ENCODE peak calls at places on chromosomes 2 and 18, in nine cellular contexts. D, E, Y, H, Q, G, A, J and L are unnamed samples.

GRCh38 chr18:68504441-68505221 is 210.3 kb downstream of the TMX3 start:
- DNase-seq in D (no peak), E (no peak), Y (no peak), H (no peak), Q (no peak), G (no peak), A (no peak), J (no peak), L (no peak)

GRCh38 chr2:176419591-176420071 is 150.4 kb downstream of the MTX2 start:
- DNase-seq in D (no peak), E (no peak), Y (peak; percentile 19), H (no peak), Q (no peak), G (peak; percentile 34), A (no peak), J (no peak), L (no peak)

GRCh38 chr2:177489719-177490301 is 97.2 kb downstream of the AGPS start:
- DNase-seq in D (no peak), E (no peak), Y (peak; percentile 58), H (peak; percentile 30), Q (no peak), G (peak; percentile 10), A (no peak), J (peak; percentile 51), L (peak; percentile 5)

GRCh38 chr2:3485166-3485565 is 34.2 kb downstream of the ADI1 start:
- DNase-seq in D (peak; percentile 43), E (no peak), Y (no peak), H (no peak), Q (no peak), G (no peak), A (no peak), J (no peak), L (no peak)

GRCh38 chr18:25076980-25077780 is 274.8 kb downstream of the ZNF521 start:
- DNase-seq in D (no peak), E (no peak), Y (no peak), H (no peak), Q (no peak), G (no peak), A (no peak), J (no peak), L (no peak)

GRCh38 chr2:111186933-111187332 is 66.2 kb downstream of the BCL2L11 start:
- DNase-seq in D (no peak), E (no peak), Y (no peak), H (no peak), Q (no peak), G (no peak), A (no peak), J (no peak), L (no peak)

GRCh38 chr2:221447310-221447709 is 124.8 kb downstream of the EPHA4 start:
- DNase-seq in D (no peak), E (no peak), Y (no peak), H (no peak), Q (no peak), G (no peak), A (no peak), J (no peak), L (no peak)

GRCh38 chr2:102027703-102028059 is 35.9 kb downstream of the IL1R2 start:
- DNase-seq in D (no peak), E (no peak), Y (no peak), H (no peak), Q (no peak), G (no peak), A (no peak), J (no peak), L (no peak)

GRCh38 chr2:197871780-197872456 is 67.5 kb downstream of the PLCL1 start:
- DNase-seq in D (no peak), E (no peak), Y (no peak), H (no peak), Q (no peak), G (no peak), A (no peak), J (peak; percentile 82), L (no peak)

GRCh38 chr2:241882090-241882625 is 12.6 kb downstream of the RTP5 start:
- DNase-seq in D (no peak), E (peak; percentile 82), Y (peak; percentile 20), H (peak; percentile 74), Q (peak; percentile 68), G (no peak), A (peak; percentile 57), J (peak; percentile 59), L (peak; percentile 89)

GRCh38 chr2:229715895-229716507 is 1.6 kb upstream of the DNER start:
- DNase-seq in D (no peak), E (peak; percentile 24), Y (peak; percentile 55), H (peak; percentile 59), Q (peak; percentile 9), G (no peak), A (peak; percentile 17), J (peak; percentile 76), L (peak; percentile 32)

GRCh38 chr18:58993260-58993659 is 128.6 kb downstream of the ZNF532 start:
- DNase-seq in D (no peak), E (no peak), Y (peak; percentile 92), H (no peak), Q (no peak), G (peak; percentile 83), A (no peak), J (no peak), L (no peak)

GRCh38 chr2:86336350-86337234 is 834 bp downstream of the REEP1 start:
- DNase-seq in D (no peak), E (peak; percentile 17), Y (no peak), H (no peak), Q (no peak), G (no peak), A (peak; percentile 28), J (peak; percentile 33), L (peak; percentile 32)

GRCh38 chr18:47263828-47264314 is 12.4 kb upstream of the SKOR2 start:
- DNase-seq in D (no peak), E (no peak), Y (no peak), H (no peak), Q (no peak), G (no peak), A (no peak), J (no peak), L (no peak)

GRCh38 chr2:178277741-178278197 is 83.5 kb downstream of the OSBPL6 start:
- DNase-seq in D (no peak), E (no peak), Y (no peak), H (no peak), Q (no peak), G (no peak), A (no peak), J (no peak), L (no peak)

GRCh38 chr2:8627019-8627691 is 54.7 kb upstream of the ID2 start:
- DNase-seq in D (no peak), E (no peak), Y (no peak), H (peak; percentile 60), Q (peak; percentile 64), G (no peak), A (no peak), J (peak; percentile 69), L (no peak)

GRCh38 chr2:129641371-129641770 is 338.1 kb upstream of the RAB6C start:
- DNase-seq in D (no peak), E (no peak), Y (no peak), H (no peak), Q (no peak), G (no peak), A (no peak), J (no peak), L (no peak)

GRCh38 chr2:100321881-100322820 is at the start of gene LONRF2:
- DNase-seq in D (peak; percentile 87), E (no peak), Y (peak; percentile 11), H (no peak), Q (no peak), G (no peak), A (peak; percentile 76), J (peak; percentile 86), L (peak; percentile 36)

GRCh38 chr2:126995652-126996377 is 97.1 kb downstream of the TEX51 start:
- DNase-seq in D (no peak), E (no peak), Y (no peak), H (peak; percentile 49), Q (no peak), G (no peak), A (no peak), J (no peak), L (no peak)

GRCh38 chr18:39414009-39414700 is 1848.6 kb upstream of the CELF4 start:
- DNase-seq in D (no peak), E (no peak), Y (peak; percentile 52), H (no peak), Q (no peak), G (peak; percentile 7), A (no peak), J (no peak), L (no peak)

GRCh38 chr2:233761040-233761769 is 1.1 kb downstream of the UGT1A1 start:
- DNase-seq in D (no peak), E (no peak), Y (no peak), H (no peak), Q (no peak), G (no peak), A (no peak), J (no peak), L (no peak)

GRCh38 chr18:8314123-8314522 is 295.1 kb upstream of the RAB12 start:
- DNase-seq in D (no peak), E (no peak), Y (no peak), H (no peak), Q (no peak), G (no peak), A (no peak), J (no peak), L (no peak)

GRCh38 chr2:230669386-230669935 is 43.2 kb upstream of the CAB39 start:
- DNase-seq in D (no peak), E (no peak), Y (no peak), H (peak; percentile 49), Q (no peak), G (no peak), A (no peak), J (no peak), L (no peak)